ENCODE peak calls at places on chromosomes 2 and 18, in seven cellular contexts. N is nephron progenitor cell; Q is astrocyte; D is MCF 10A; V is astrocyte of the cerebellum; T is COR-L47; L is activated T-cell treated with anti-CD3 and anti-CD28 coated beads, Interleukin-2, amount 50 U/mL, for 1 hour. X is an unnamed sample.

GRCh38 chr2:61720911-61721310 is 132.9 kb downstream of the FAM161A start:
- DNase-seq in Q (no peak), N (no peak), V (no peak), L (no peak), D (no peak), T (no peak), X (no peak)

GRCh38 chr2:168848220-168848619 is 42.0 kb downstream of the SPC25 start:
- DNase-seq in T (peak), N (peak), D (peak), Q (no peak), L (no peak), V (no peak), X (no peak)

GRCh38 chr2:204000446-204000845 is 63.9 kb downstream of the ICOS start:
- DNase-seq in V (no peak), T (no peak), Q (no peak), N (no peak), D (no peak), L (no peak), X (no peak)

GRCh38 chr2:176500921-176501320 is 231.7 kb downstream of the MTX2 start:
- DNase-seq in Q (peak), L (no peak), T (no peak), V (no peak), D (no peak), N (no peak), X (no peak)

GRCh38 chr2:127356531-127356930 is 31.2 kb downstream of the MAP3K2 start:
- DNase-seq in T (no peak), V (no peak), D (no peak), Q (no peak), L (no peak), N (no peak), X (no peak)

GRCh38 chr2:145022671-145023330 is 502.9 kb upstream of the ZEB2 start:
- DNase-seq in N (no peak), Q (peak), D (no peak), V (no peak), L (no peak), T (no peak), X (no peak)

GRCh38 chr2:54261537-54261936 is 5.5 kb upstream of the TSPYL6 start:
- DNase-seq in L (no peak), Q (no peak), T (no peak), V (no peak), N (no peak), D (no peak), X (no peak)

GRCh38 chr2:236576053-236576452 is 6.4 kb downstream of the ACKR3 start:
- DNase-seq in D (no peak), L (no peak), T (no peak), V (no peak), Q (no peak), N (no peak), X (no peak)

GRCh38 chr2:7333189-7333588 is 416.0 kb downstream of the RNF144A start:
- DNase-seq in Q (no peak), T (no peak), D (no peak), V (no peak), N (no peak), L (no peak), X (no peak)

GRCh38 chr2:230347659-230348305 is 20.8 kb downstream of the SP140L start:
- DNase-seq in T (no peak), N (no peak), L (no peak), V (no peak), Q (peak), D (peak), X (no peak)

GRCh38 chr18:37409870-37410269 is 155.7 kb downstream of the CELF4 start:
- DNase-seq in Q (no peak), L (no peak), V (no peak), T (peak), D (peak), N (no peak), X (no peak)